ENCODE peak calls at places on chromosomes 1 and 21, in nine cellular contexts. R is BJ, M is fibroblast of mammary gland, Y is mesothelial cell of epicardium, H is lower lobe of right lung, J is ascending aorta, W is lower leg skin, Z is PC-9, V is heart right ventricle. O is an unnamed sample.

GRCh38 chr1:178283409-178283808 is 189.5 kb downstream of the RASAL2 start:
- DNase-seq in R (no peak), M (peak; percentile 78), Y (no peak), H (peak; percentile 59), J (no peak), W (no peak), Z (no peak), V (no peak), O (no peak)

GRCh38 chr1:244301595-244302130 is 150.0 kb downstream of the ADSS2 start:
- DNase-seq in R (no peak), M (no peak), Y (no peak), H (no peak), J (no peak), W (peak; percentile 4), Z (peak; percentile 10), V (no peak), O (no peak)

GRCh38 chr1:108962681-108963051 is 618 bp downstream of the CLCC1 start:
- DNase-seq in R (no peak), M (no peak), Y (no peak), H (peak; percentile 64), J (no peak), W (no peak), Z (peak; percentile 42), V (peak; percentile 10), O (peak; percentile 26)

GRCh38 chr1:229164836-229165285 is 106.0 kb upstream of the RAB4A start:
- DNase-seq in R (no peak), M (no peak), Y (no peak), H (no peak), J (no peak), W (no peak), Z (no peak), V (no peak), O (no peak)

GRCh38 chr1:181179980-181180964 is 91.8 kb downstream of the IER5 start:
- DNase-seq in R (peak; percentile 29), M (peak; percentile 70), Y (no peak), H (peak; percentile 76), J (no peak), W (peak; percentile 82), Z (no peak), V (peak; percentile 81), O (no peak)

GRCh38 chr1:223731076-223731770 is 18.9 kb downstream of the CAPN2 start:
- DNase-seq in R (no peak), M (peak; percentile 83), Y (peak; percentile 82), H (peak; percentile 84), J (peak; percentile 41), W (no peak), Z (no peak), V (peak; percentile 66), O (no peak)

GRCh38 chr1:89556716-89557442 is 32.2 kb downstream of the LRRC8B start:
- DNase-seq in R (no peak), M (no peak), Y (no peak), H (no peak), J (no peak), W (no peak), Z (no peak), V (no peak), O (no peak)

GRCh38 chr1:234262754-234263105 is 110.5 kb upstream of the COA6 start:
- DNase-seq in R (no peak), M (no peak), Y (no peak), H (no peak), J (no peak), W (peak; percentile 53), Z (no peak), V (no peak), O (no peak)

GRCh38 chr1:199287632-199288031 is 648.8 kb downstream of the PTPRC start:
- DNase-seq in R (no peak), M (peak; percentile 18), Y (no peak), H (no peak), J (no peak), W (no peak), Z (no peak), V (no peak), O (no peak)

GRCh38 chr21:41895643-41896493 is 16.7 kb upstream of the PRDM15 start:
- DNase-seq in R (no peak), M (no peak), Y (no peak), H (no peak), J (no peak), W (no peak), Z (no peak), V (no peak), O (no peak)

GRCh38 chr1:248804771-248805681 is 20.7 kb downstream of the SH3BP5L start:
- DNase-seq in R (no peak), M (no peak), Y (no peak), H (no peak), J (no peak), W (peak; percentile 68), Z (no peak), V (no peak), O (no peak)

GRCh38 chr1:9721606-9722377 is 70.3 kb downstream of the PIK3CD start:
- DNase-seq in R (no peak), M (no peak), Y (no peak), H (no peak), J (no peak), W (no peak), Z (peak; percentile 19), V (peak; percentile 32), O (peak; percentile 73)

GRCh38 chr1:208381481-208381880 is 137.3 kb upstream of the PLXNA2 start:
- DNase-seq in R (no peak), M (no peak), Y (no peak), H (no peak), J (no peak), W (no peak), Z (no peak), V (no peak), O (no peak)

DNA sequence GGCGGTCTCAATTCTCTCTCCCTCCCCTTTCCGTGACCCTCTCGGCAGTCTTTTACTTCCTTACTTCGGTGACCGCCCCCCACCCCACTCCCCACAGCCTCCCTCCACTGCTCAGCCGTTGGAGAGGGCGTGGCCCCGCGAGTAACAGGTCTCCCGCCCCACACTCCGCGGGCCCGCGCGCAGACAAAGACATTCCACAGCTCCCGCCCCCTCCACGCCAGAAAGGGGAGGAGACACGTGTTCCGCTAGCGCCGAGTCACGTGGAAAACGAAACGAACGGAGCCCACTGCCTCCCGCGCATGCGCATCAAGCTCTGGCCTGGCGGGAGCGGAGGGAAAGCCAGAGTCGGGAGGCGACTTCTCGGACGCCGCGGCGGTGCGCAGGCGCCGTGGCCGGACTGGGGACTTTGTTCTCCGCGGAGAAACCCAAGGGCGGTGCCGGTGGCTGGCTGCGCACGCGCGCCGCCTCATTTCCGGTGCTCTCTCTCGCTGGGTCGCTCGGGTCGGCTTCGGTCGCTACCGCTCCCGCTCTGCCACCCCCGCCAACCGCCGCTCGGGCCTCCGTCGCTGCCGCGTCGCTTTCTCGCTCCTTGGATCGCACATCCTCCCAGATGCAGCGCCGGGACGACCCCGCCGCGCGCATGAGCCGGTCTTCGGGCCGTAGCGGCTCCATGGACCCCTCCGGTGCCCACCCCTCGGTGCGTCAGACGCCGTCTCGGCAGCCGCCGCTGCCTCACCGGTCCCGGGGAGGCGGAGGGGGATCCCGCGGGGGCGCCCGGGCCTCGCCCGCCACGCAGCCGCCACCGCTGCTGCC is at the start of gene KHDRBS1:
- DNase-seq in R (peak; percentile 94), M (peak; percentile 97), Y (peak; percentile 99), H (peak; percentile 99), J (peak; percentile 95), W (peak; percentile 100), Z (peak; percentile 98), V (peak; percentile 99), O (peak; percentile 92)
- TF ChIP-seq CTCF in R (no peak), M (no peak), Y (no peak), H (no peak), J (no peak), W (no peak), Z (no peak), V (no peak), O (no peak)

GRCh38 chr1:22410928-22411495 is 40.6 kb upstream of the ZBTB40 start:
- DNase-seq in R (no peak), M (no peak), Y (no peak), H (no peak), J (no peak), W (no peak), Z (no peak), V (no peak), O (no peak)
- TF ChIP-seq CTCF in R (no peak), M (no peak), Y (no peak), H (no peak), J (no peak), W (no peak), Z (no peak), V (no peak), O (no peak)

DNA sequence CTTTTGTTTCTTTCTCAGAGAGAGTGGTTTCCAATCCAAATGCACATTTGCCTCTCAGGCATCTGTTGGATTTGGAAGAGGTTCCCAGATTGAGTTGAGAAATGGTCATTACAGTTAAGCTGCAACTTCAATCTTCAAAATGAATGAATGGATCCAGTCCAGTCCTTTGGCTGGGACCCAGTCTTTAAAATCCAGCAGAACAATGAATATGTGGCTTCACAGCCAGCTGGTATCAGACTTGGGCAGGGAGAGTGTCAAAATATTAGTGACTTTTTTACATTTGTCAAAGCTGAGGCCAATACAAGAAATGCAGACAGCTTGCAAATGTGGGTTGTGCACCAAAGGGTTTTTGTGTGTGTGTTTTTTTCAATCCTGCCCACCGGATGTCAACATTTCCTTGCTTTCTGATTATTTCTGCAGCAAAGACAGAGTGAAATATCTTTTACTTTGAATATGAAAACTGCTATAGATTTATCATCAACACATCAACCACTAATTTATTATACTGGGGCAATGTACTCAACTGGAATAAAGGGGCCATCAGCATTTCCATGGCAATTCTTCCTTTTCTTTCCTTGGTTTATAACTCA is 491.4 kb upstream of the C1orf87 start:
- DNase-seq in R (no peak), M (no peak), Y (no peak), H (no peak), J (no peak), W (no peak), Z (no peak), V (no peak), O (no peak)
- TF ChIP-seq CTCF in R (no peak), M (no peak), Y (no peak), H (no peak), J (no peak), W (no peak), Z (no peak), V (no peak), O (no peak)

GRCh38 chr21:36069713-36070573 is at the start of gene CBR1:
- DNase-seq in R (peak; percentile 64), M (peak; percentile 92), Y (peak; percentile 45), H (peak; percentile 97), J (peak; percentile 82), W (peak; percentile 97), Z (peak; percentile 86), V (peak; percentile 88), O (peak; percentile 69)
- TF ChIP-seq CTCF in R (no peak), M (no peak), Y (no peak), H (no peak), J (peak; percentile 11), W (no peak), Z (no peak), V (no peak), O (no peak)

DNA sequence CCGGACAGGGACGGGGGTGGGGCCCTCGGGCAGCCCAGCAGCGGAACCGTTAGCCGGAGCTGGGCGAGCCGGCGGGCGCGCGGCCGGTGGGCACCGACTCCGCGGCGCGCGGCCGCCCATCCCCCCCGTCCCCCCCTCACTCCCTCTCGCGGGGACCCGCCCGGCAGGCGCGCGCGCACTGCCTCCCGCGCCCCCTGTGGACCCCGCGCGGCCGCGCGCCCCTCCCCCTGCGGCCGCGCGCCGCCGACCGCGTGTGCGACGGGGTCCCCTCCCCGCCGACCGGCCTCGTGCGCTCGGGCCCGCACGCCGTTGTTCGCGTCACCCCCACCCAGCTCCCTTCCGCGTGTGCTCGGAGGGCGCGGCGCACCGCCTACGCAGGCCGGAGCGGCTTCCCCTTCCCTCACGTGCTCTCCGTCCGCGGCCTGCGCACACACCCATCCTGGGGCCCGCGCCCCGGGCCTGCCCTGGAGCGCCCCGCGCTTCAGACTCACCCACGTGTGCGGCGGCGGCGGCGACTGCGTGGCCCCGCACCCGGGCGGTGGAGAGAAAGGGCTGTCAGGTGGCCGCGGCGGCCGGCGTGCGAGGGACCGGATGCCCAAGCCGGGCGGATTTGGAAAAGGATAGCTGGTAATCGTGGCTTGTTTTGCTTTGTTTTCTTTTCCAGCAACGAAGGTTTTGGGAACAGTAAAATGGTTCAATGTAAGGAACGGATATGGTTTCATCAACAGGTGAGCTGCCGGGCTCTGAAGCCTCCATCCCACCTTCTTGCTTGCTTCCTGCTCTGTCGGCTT is 716 bp downstream of the YBX1 start:
- DNase-seq in R (no peak), M (peak; percentile 68), Y (peak; percentile 51), H (peak; percentile 91), J (peak; percentile 17), W (peak; percentile 93), Z (peak; percentile 76), V (peak; percentile 70), O (peak; percentile 61)
- TF ChIP-seq CTCF in R (no peak), M (no peak), Y (no peak), H (no peak), J (no peak), W (no peak), Z (no peak), V (no peak), O (no peak)

O was measured in natural killer cell.